ENCODE peak calls at places on chromosomes 3 and 15, in five cellular contexts. V is activated effector memory CD4-positive, alpha-beta T cell treated with Interleukin-2 at 50 U/mL for 16 hours; M is hepatocyte; W is brain microvascular endothelial cell; J is M059J. Z is an unnamed sample.
A peak's percentile ranks its signal among the peaks of the same experiment; 100 is the strongest.

GRCh38 chr3:178085817-178086123 is 450.5 kb upstream of the KCNMB2 start:
- DNase-seq in V (no peak), M (no peak), W (no peak), J (no peak), Z (no peak)

GRCh38 chr3:52195823-52196331 is 2.1 kb upstream of the ALAS1 start:
- DNase-seq in V (no peak), M (no peak), W (no peak), J (peak; percentile 42), Z (peak; percentile 41)

GRCh38 chr3:28949580-28949979 is 331.3 kb upstream of the RBMS3 start:
- DNase-seq in V (no peak), M (no peak), W (no peak), J (no peak), Z (no peak)

GRCh38 chr15:98649621-98649995 is 1.3 kb downstream of the IGF1R start:
- DNase-seq in V (peak; percentile 9), M (peak; percentile 66), W (no peak), J (peak; percentile 31), Z (peak; percentile 52)

GRCh38 chr3:64917914-64918313 is 230.1 kb upstream of the ADAMTS9 start:
- DNase-seq in V (no peak), M (no peak), W (no peak), J (no peak), Z (no peak)

GRCh38 chr3:167886690-167887089 is 151.2 kb downstream of the SERPINI1 start:
- DNase-seq in V (no peak), M (no peak), W (no peak), J (no peak), Z (no peak)

GRCh38 chr3:140203510-140203909 is 268.5 kb downstream of the CLSTN2 start:
- DNase-seq in V (no peak), M (no peak), W (no peak), J (peak; percentile 30), Z (no peak)

GRCh38 chr3:195774917-195775316 is 36.8 kb downstream of the MUC4 start:
- DNase-seq in V (no peak), M (peak; percentile 50), W (peak; percentile 37), J (peak; percentile 51), Z (peak; percentile 57)

GRCh38 chr3:10017636-10018292 is 8.5 kb upstream of the FANCD2 start:
- DNase-seq in V (no peak), M (no peak), W (peak; percentile 70), J (peak; percentile 94), Z (no peak)

GRCh38 chr3:30578479-30578878 is 27.9 kb upstream of the TGFBR2 start:
- DNase-seq in V (no peak), M (peak; percentile 65), W (peak; percentile 92), J (peak; percentile 93), Z (peak; percentile 23)

GRCh38 chr15:70559223-70559823 is 204.0 kb downstream of the UACA start:
- DNase-seq in V (peak; percentile 56), M (peak; percentile 34), W (peak; percentile 21), J (peak; percentile 54), Z (no peak)

GRCh38 chr3:186239321-186239720 is 122.7 kb downstream of the DGKG start:
- DNase-seq in V (no peak), M (no peak), W (no peak), J (no peak), Z (no peak)

GRCh38 chr3:133476971-133477375 is 77.1 kb downstream of the BFSP2 start:
- DNase-seq in V (no peak), M (peak; percentile 60), W (no peak), J (no peak), Z (no peak)

GRCh38 chr3:55556622-55557531 is 69.8 kb upstream of the WNT5A start:
- DNase-seq in V (no peak), M (no peak), W (peak; percentile 11), J (peak; percentile 38), Z (no peak)

GRCh38 chr3:9169951-9170850 is 79.2 kb downstream of the SRGAP3 start:
- DNase-seq in V (no peak), M (no peak), W (no peak), J (no peak), Z (no peak)

GRCh38 chr3:10366681-10367101 is 45.8 kb upstream of the SEC13 start:
- DNase-seq in V (no peak), M (peak; percentile 38), W (peak; percentile 99), J (peak; percentile 95), Z (no peak)

GRCh38 chr3:52236424-52236886 is 2.5 kb downstream of the TWF2 start:
- DNase-seq in V (no peak), M (no peak), W (no peak), J (no peak), Z (no peak)

GRCh38 chr15:85494035-85494793 is 113.8 kb downstream of the AKAP13 start:
- DNase-seq in V (no peak), M (peak; percentile 64), W (peak; percentile 91), J (peak; percentile 98), Z (peak; percentile 59)

GRCh38 chr15:92268900-92269299 is 124.8 kb upstream of the ST8SIA2 start:
- DNase-seq in V (no peak), M (no peak), W (no peak), J (no peak), Z (no peak)

Z was measured in Calu3.